ENCODE peak calls at places on chromosome 22, in five cellular contexts. M is RWPE1, G is GM12878, F is right lobe of liver, J is left ventricle myocardium inferior. N is an unnamed sample.

GRCh38 chr22:36964110-36964509 is 50.7 kb downstream of the CSF2RB start:
- DNase-seq in M (no peak), G (no peak), F (no peak), J (no peak), N (no peak)

GRCh38 chr22:49618689-49618953 is 209.1 kb downstream of the BRD1 start:
- DNase-seq in M (no peak), G (no peak), F (no peak), J (peak), N (no peak)

GRCh38 chr22:42061041-42061440 is 9.6 kb downstream of the NAGA start:
- DNase-seq in M (no peak), G (no peak), F (no peak), J (no peak), N (no peak)

GRCh38 chr22:48475661-48476345 is 1351.9 kb downstream of the BRD1 start:
- DNase-seq in M (no peak), G (no peak), F (no peak), J (no peak), N (no peak)

GRCh38 chr22:48742556-48743343 is 1084.9 kb downstream of the BRD1 start:
- DNase-seq in M (no peak), G (no peak), F (no peak), J (no peak), N (no peak)

GRCh38 chr22:41181349-41182241 is 23.5 kb upstream of the L3MBTL2 start:
- DNase-seq in M (peak), G (no peak), F (no peak), J (no peak), N (no peak)

GRCh38 chr22:35092146-35092805 is 26.3 kb downstream of the ISX start:
- DNase-seq in M (no peak), G (no peak), F (no peak), J (no peak), N (no peak)

GRCh38 chr22:43230983-43231723 is 44.2 kb upstream of the TTLL12 start:
- DNase-seq in M (peak), G (no peak), F (peak), J (peak), N (peak)

GRCh38 chr22:19065298-19065859 is 56.8 kb downstream of the DGCR2 start:
- DNase-seq in M (no peak), G (no peak), F (no peak), J (no peak), N (no peak)

GRCh38 chr22:49597428-49598039 is 230.1 kb downstream of the BRD1 start:
- DNase-seq in M (no peak), G (no peak), F (no peak), J (no peak), N (no peak)

GRCh38 chr22:40414838-40415505 is 44.6 kb downstream of the SGSM3 start:
- DNase-seq in M (no peak), G (no peak), F (no peak), J (no peak), N (no peak)

GRCh38 chr22:47168441-47168840 is 406.0 kb downstream of the TBC1D22A start:
- DNase-seq in M (no peak), G (no peak), F (peak), J (no peak), N (no peak)

GRCh38 chr22:42856179-42856864 is 751 bp downstream of the ARFGAP3 start:
- DNase-seq in M (peak), G (no peak), F (peak), J (peak), N (peak)

GRCh38 chr22:34414467-34415440 is 494.5 kb upstream of the LARGE1 start:
- DNase-seq in M (peak), G (peak), F (peak), J (no peak), N (peak)

GRCh38 chr22:48303360-48303725 is 1524.3 kb downstream of the BRD1 start:
- DNase-seq in M (no peak), G (no peak), F (no peak), J (no peak), N (no peak)

GRCh38 chr22:28029962-28030361 is 110.9 kb upstream of the PITPNB start:
- DNase-seq in M (no peak), G (no peak), F (no peak), J (no peak), N (no peak)

GRCh38 chr22:32992821-32993220 is 65.4 kb downstream of the SYN3 start:
- DNase-seq in M (no peak), G (no peak), F (no peak), J (no peak), N (no peak)

GRCh38 chr22:45450931-45451651 is 37.6 kb downstream of the RIBC2 start:
- DNase-seq in M (no peak), G (no peak), F (no peak), J (no peak), N (no peak)

GRCh38 chr22:49678137-49678841 is 149.4 kb downstream of the BRD1 start:
- DNase-seq in M (no peak), G (no peak), F (no peak), J (no peak), N (no peak)

GRCh38 chr22:47123006-47123826 is 360.8 kb downstream of the TBC1D22A start:
- DNase-seq in M (peak), G (no peak), F (no peak), J (no peak), N (no peak)

GRCh38 chr22:41768420-41768819 is 32.1 kb upstream of the CCDC134 start:
- DNase-seq in M (no peak), G (no peak), F (no peak), J (no peak), N (no peak)

GRCh38 chr22:19195796-19196731 is 17.5 kb upstream of the SLC25A1 start:
- DNase-seq in M (no peak), G (no peak), F (no peak), J (no peak), N (no peak)

GRCh38 chr22:50227588-50228215 is 17.1 kb downstream of the TUBGCP6 start:
- DNase-seq in M (no peak), G (no peak), F (no peak), J (no peak), N (no peak)

GRCh38 chr22:44200855-44201550 is 20.3 kb downstream of the PARVG start:
- DNase-seq in M (no peak), G (no peak), F (no peak), J (no peak), N (no peak)

GRCh38 chr22:35452351-35452781 is 52.4 kb downstream of the MCM5 start:
- DNase-seq in M (no peak), G (no peak), F (no peak), J (no peak), N (no peak)

GRCh38 chr22:27788889-27789288 is 12.7 kb downstream of the MN1 start:
- DNase-seq in M (no peak), G (no peak), F (no peak), J (no peak), N (no peak)

GRCh38 chr22:26336773-26337172 is 92.3 kb upstream of the ASPHD2 start:
- DNase-seq in M (no peak), G (no peak), F (no peak), J (no peak), N (no peak)

GRCh38 chr22:16965083-16965482 is 42.9 kb downstream of the GAB4 start:
- DNase-seq in M (no peak), G (no peak), F (no peak), J (no peak), N (no peak)

GRCh38 chr22:38038890-38039812 is 18.1 kb upstream of the PICK1 start:
- DNase-seq in M (no peak), G (no peak), F (no peak), J (no peak), N (no peak)
- TF ChIP-seq CTCF in M (no peak), G (no peak), F (no peak), J (no peak), N (no peak)

DNA sequence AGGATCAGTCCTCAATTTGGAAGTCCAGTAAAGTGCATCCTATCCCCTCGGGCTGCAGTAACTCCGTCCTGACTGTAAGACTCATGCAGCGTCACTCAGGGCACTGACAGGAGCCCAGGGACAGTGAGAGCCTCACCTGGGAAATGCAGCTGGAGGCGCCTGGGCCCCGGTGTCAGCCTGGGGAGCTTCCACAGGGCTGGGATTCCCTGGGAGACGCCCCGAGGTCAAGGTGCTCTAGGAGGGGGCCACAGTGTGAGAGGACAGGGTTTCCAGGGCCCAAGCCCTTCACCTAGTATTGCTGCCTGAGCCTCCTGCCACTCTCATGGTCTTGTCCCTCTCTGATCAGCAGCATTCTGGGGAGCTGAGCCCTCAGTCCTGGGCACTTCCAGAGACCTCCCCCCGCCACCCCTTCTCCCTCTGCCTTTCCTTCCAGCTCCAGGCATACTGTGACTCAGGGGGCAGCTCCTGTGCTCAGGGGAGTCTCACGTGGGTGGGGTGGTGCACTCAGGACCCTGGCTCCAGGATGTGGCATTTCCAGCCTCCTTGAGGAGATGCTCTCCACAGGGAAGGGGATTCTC is 99.1 kb upstream of the IGLL5 start:
- DNase-seq in M (no peak), G (no peak), F (no peak), J (no peak), N (no peak)
- TF ChIP-seq CTCF in M (no peak), G (no peak), F (peak), J (peak), N (no peak)

GRCh38 chr22:24424001-24424900 is 3.1 kb upstream of the ADORA2A start:
- DNase-seq in M (no peak), G (no peak), F (no peak), J (no peak), N (peak)
- TF ChIP-seq CTCF in M (peak), G (no peak), F (no peak), J (peak), N (no peak)

GRCh38 chr22:30424471-30425326 is 869 bp upstream of the MTFP1 start:
- DNase-seq in M (no peak), G (no peak), F (no peak), J (no peak), N (no peak)
- TF ChIP-seq CTCF in M (no peak), G (no peak), F (peak), J (no peak), N (no peak)